ENCODE peak calls at places on chromosomes 2 and 18, in five cellular contexts. U, K, P, O and F are unnamed samples.

GRCh38 chr18:78624646-78625279 is 354.9 kb upstream of the SALL3 start:
- DNase-seq in U (no peak), K (no peak), P (no peak), O (no peak), F (no peak)

GRCh38 chr18:58091099-58091611 is 47.1 kb downstream of the NEDD4L start:
- DNase-seq in U (no peak), K (no peak), P (no peak), O (peak; percentile 46), F (no peak)

GRCh38 chr2:43127208-43127940 is 99.0 kb downstream of the ZFP36L2 start:
- DNase-seq in U (peak; percentile 90), K (no peak), P (peak; percentile 60), O (peak; percentile 72), F (no peak)

GRCh38 chr18:24514439-24514838 is 54.0 kb downstream of the HRH4 start:
- DNase-seq in U (peak; percentile 50), K (peak; percentile 37), P (peak; percentile 29), O (peak; percentile 69), F (peak; percentile 9)

GRCh38 chr2:101982630-101983029 is 9.1 kb upstream of the IL1R2 start:
- DNase-seq in U (no peak), K (no peak), P (no peak), O (no peak), F (no peak)

GRCh38 chr2:128726911-128727310 is 408.2 kb upstream of the HS6ST1 start:
- DNase-seq in U (no peak), K (no peak), P (no peak), O (no peak), F (no peak)

GRCh38 chr2:219182331-219183150 is 4.5 kb downstream of the RETREG2 start:
- DNase-seq in U (no peak), K (no peak), P (no peak), O (no peak), F (no peak)

GRCh38 chr2:184041077-184041476 is 557.3 kb upstream of the ZNF804A start:
- DNase-seq in U (no peak), K (peak; percentile 74), P (no peak), O (no peak), F (no peak)

GRCh38 chr18:8503287-8503686 is 106.0 kb upstream of the RAB12 start:
- DNase-seq in U (no peak), K (no peak), P (no peak), O (no peak), F (no peak)

GRCh38 chr2:57076856-57077255 is 893.1 kb downstream of the CCDC85A start:
- DNase-seq in U (no peak), K (no peak), P (no peak), O (no peak), F (no peak)

GRCh38 chr2:113105047-113105446 is 22.4 kb upstream of the IL1RN start:
- DNase-seq in U (no peak), K (peak; percentile 27), P (no peak), O (peak; percentile 60), F (no peak)

GRCh38 chr2:43852196-43852730 is 13.5 kb downstream of the ABCG8 start:
- DNase-seq in U (no peak), K (no peak), P (no peak), O (no peak), F (no peak)

GRCh38 chr2:231600619-231601355 is 8.1 kb downstream of the TEX44 start:
- DNase-seq in U (no peak), K (no peak), P (no peak), O (no peak), F (no peak)
- H2BK12ac ChIP-seq in U (no peak overlapping the region), K (no peak overlapping the region), P (peak overlapping the region; percentile 22), O (peak overlapping the region; percentile 48), F (peak overlapping the region; percentile 4)

GRCh38 chr2:173649527-173650219 is 295.0 kb downstream of the CDCA7 start:
- DNase-seq in U (no peak), K (no peak), P (no peak), O (no peak), F (no peak)

GRCh38 chr2:173648816-173649215 is 294.1 kb downstream of the CDCA7 start:
- DNase-seq in U (no peak), K (no peak), P (no peak), O (no peak), F (no peak)

GRCh38 chr2:173644146-173644545 is 289.5 kb downstream of the CDCA7 start:
- DNase-seq in U (no peak), K (peak; percentile 64), P (no peak), O (peak; percentile 4), F (no peak)

GRCh38 chr2:173651891-173652290 is 297.2 kb downstream of the CDCA7 start:
- DNase-seq in U (no peak), K (no peak), P (no peak), O (no peak), F (no peak)

DNA sequence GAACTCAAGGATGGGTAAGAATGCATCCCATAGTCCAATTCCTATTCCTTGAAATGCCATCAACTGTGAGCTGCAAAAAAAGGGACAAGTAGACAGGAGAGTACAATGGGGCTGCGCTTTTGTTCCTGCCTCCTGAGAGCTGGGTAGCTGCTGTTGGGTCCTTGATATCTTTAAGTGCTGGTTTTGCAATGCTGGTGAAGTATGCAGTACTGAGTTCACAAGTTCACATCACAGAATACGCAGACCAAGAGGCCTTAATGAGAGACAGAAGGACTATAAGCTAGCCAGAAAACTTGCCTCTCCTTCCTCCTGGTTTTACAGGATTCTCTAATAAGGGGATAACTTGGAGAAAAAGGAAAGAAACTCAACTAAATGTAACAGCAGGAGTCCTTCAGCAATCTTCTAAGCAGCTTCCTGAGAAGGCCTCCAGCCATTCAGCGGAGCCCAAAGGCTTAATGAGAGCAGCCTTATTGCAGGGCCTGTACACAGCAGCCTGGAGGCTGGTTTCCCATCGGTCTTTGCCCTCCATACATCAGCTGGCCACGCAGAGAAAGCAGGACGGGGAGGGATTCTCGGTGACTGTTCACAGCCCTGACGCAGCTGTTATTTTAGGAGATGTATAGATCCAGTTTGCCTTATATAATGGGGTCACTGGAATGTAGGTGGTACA is 293.1 kb downstream of the CDCA7 start:
- DNase-seq in U (no peak), K (peak; percentile 47), P (no peak), O (no peak), F (no peak)
- H2BK12ac ChIP-seq in U (no peak overlapping the region), K (no peak overlapping the region), P (no peak overlapping the region), O (no peak overlapping the region), F (no peak overlapping the region)

GRCh38 chr18:29560270-29560669 is 1383.3 kb upstream of the CDH2 start:
- DNase-seq in U (no peak), K (no peak), P (no peak), O (no peak), F (no peak)

DNA sequence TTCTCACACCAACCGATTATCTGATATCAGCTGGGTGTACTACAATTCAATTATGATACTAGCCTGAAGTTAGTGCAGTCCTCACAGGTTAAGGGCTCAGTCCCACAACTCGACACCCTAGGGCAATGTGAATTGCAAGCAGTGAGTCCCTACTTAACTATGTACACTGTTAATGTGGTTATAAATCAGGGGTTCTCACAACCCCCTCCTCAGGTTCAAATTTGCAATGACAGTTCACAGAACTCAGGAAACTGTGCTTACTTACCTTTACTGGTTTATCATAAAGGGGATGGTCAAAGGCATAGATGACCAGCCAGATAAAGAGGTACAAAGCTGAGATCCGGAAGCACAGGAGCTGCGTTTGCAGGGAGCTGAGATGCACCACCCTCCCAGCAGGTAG is 1379.1 kb upstream of the CDH2 start:
- DNase-seq in U (no peak), K (no peak), P (peak; percentile 9), O (no peak), F (no peak)
- H2BK12ac ChIP-seq in U (no peak overlapping the region), K (no peak overlapping the region), P (no peak overlapping the region), O (no peak overlapping the region), F (no peak overlapping the region)

DNA sequence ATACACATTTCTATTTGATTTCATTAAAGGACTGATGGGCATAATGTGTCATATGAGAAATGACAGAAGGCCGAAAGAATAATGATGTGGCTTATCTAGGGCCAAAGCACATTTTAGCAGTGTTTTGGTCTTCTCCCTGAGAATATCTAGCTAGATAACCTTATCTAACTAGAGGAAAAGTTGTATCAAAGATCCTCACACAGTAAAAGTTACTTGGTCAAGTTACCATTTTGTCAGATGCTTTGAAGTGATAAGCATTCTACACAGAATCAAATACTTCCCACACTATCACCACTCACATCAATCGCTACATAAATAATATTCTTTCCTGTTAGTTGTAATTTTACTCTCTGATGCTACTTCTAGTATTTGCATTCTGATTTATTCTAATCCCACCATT is 8.2 kb downstream of the XPO1 start:
- DNase-seq in U (no peak), K (no peak), P (no peak), O (peak; percentile 27), F (no peak)
- H2BK12ac ChIP-seq in U (no peak overlapping the region), K (no peak overlapping the region), P (no peak overlapping the region), O (no peak overlapping the region), F (no peak overlapping the region)

GRCh38 chr2:105645971-105646370 is 98.7 kb upstream of the NCK2 start:
- DNase-seq in U (no peak), K (peak; percentile 13), P (no peak), O (no peak), F (no peak)
- H2BK12ac ChIP-seq in U (no peak overlapping the region), K (no peak overlapping the region), P (no peak overlapping the region), O (no peak overlapping the region), F (no peak overlapping the region)

GRCh38 chr2:121858847-121859246 is 103.4 kb downstream of the TSN start:
- DNase-seq in U (no peak), K (no peak), P (no peak), O (no peak), F (no peak)
- H2BK12ac ChIP-seq in U (no peak overlapping the region), K (no peak overlapping the region), P (no peak overlapping the region), O (no peak overlapping the region), F (no peak overlapping the region)

DNA sequence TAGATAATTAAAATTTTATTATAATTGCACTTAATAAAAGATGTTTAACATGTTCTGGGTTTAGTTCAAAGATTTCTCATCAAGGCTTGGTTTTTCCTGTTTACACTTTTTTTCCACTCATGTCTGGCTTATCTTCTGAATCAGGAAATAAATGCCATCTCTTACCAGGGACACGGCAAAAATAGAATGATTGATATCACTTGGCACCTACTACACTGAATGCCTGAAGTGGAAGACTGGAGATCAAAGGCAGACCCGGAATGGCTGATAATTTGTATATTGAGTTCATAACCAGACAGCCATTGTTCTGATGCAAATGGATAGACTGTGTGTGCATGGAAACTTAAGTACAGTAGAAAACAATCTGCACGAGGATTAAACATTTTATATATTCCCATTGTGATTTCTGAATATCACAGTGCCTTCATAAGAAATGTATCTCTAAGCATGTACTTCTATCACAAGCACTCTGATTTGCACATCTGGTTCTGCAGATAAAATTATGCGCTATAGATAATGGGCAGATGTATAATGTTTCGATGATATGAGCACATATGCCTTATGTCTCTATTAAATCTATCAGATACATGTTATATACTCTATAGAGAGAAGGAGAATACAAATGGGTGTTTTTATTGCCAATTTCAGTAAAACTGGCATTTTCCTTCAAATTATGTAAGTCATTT is 304.8 kb downstream of the RND3 start:
- DNase-seq in U (no peak), K (no peak), P (no peak), O (no peak), F (no peak)
- H2BK12ac ChIP-seq in U (no peak overlapping the region), K (no peak overlapping the region), P (no peak overlapping the region), O (no peak overlapping the region), F (no peak overlapping the region)